ENCODE peak calls at places on chromosomes 4 and X, in four cellular contexts. S, X, P and A are unnamed samples.
A peak's percentile ranks its signal among the peaks of the same experiment; 100 is the strongest.

GRCh38 chrX:31508338-31508737 is 436.5 kb upstream of the FTHL17 start:
- DNase-seq in S (peak; percentile 8), X (no peak), P (no peak), A (no peak)

GRCh38 chr4:89660851-89661250 is 176.1 kb downstream of the SNCA start:
- DNase-seq in S (no peak), X (no peak), P (no peak), A (no peak)

GRCh38 chr4:62004881-62005280 is 804.8 kb downstream of the ADGRL3 start:
- DNase-seq in S (no peak), X (no peak), P (no peak), A (no peak)

GRCh38 chr4:186144180-186144579 is 39.7 kb downstream of the FAM149A start:
- DNase-seq in S (no peak), X (no peak), P (no peak), A (no peak)

GRCh38 chr4:83679692-83680091 is 143.8 kb downstream of the GPAT3 start:
- DNase-seq in S (no peak), X (no peak), P (no peak), A (no peak)

GRCh38 chr4:101356928-101357327 is 9.6 kb upstream of the PPP3CA start:
- DNase-seq in S (peak; percentile 67), X (no peak), P (peak; percentile 65), A (peak; percentile 73)

GRCh38 chr4:82754546-82755165 is 43.9 kb downstream of the SCD5 start:
- DNase-seq in S (no peak), X (no peak), P (no peak), A (no peak)

GRCh38 chr4:152937280-152937534 is 1.1 kb downstream of the FHDC1 start:
- DNase-seq in S (no peak), X (no peak), P (no peak), A (no peak)

GRCh38 chr4:523601-524000 is 24.6 kb downstream of the PIGG start:
- DNase-seq in S (no peak), X (no peak), P (no peak), A (no peak)

GRCh38 chr4:7769936-7770674 is 169.6 kb downstream of the AFAP1 start:
- DNase-seq in S (peak; percentile 53), X (no peak), P (no peak), A (no peak)

GRCh38 chr4:68466751-68467150 is 19.5 kb downstream of the TMPRSS11E start:
- DNase-seq in S (no peak), X (no peak), P (no peak), A (no peak)

GRCh38 chr4:39706829-39707511 is 9.0 kb downstream of the UBE2K start:
- DNase-seq in S (no peak), X (no peak), P (no peak), A (no peak)

GRCh38 chr4:189187531-189188052 is 753.1 kb upstream of the FRG1 start:
- DNase-seq in S (no peak), X (no peak), P (no peak), A (no peak)

GRCh38 chr4:21529214-21529613 is 419.4 kb downstream of the KCNIP4 start:
- DNase-seq in S (no peak), X (no peak), P (no peak), A (no peak)

GRCh38 chr4:138891610-138892009 is 124.0 kb upstream of the NOCT start:
- DNase-seq in S (no peak), X (no peak), P (no peak), A (no peak)

GRCh38 chr4:38868055-38868965 is 704 bp downstream of the FAM114A1 start:
- DNase-seq in S (no peak), X (peak; percentile 16), P (no peak), A (no peak)

GRCh38 chrX:146907391-146908240 is 93.1 kb upstream of the CXorf51A start:
- DNase-seq in S (no peak), X (no peak), P (no peak), A (no peak)

GRCh38 chr4:138540056-138540800 is 298.1 kb upstream of the SLC7A11 start:
- DNase-seq in S (no peak), X (no peak), P (no peak), A (no peak)

GRCh38 chrX:133350751-133351150 is 64.5 kb downstream of the GPC4 start:
- DNase-seq in S (no peak), X (no peak), P (no peak), A (no peak)

GRCh38 chr4:20367446-20367845 is 115.7 kb downstream of the SLIT2 start:
- DNase-seq in S (no peak), X (no peak), P (no peak), A (no peak)

GRCh38 chr4:29770627-29771026 is 949.5 kb upstream of the PCDH7 start:
- DNase-seq in S (no peak), X (no peak), P (no peak), A (peak; percentile 10)

GRCh38 chrX:52577464-52578173 is 60.8 kb upstream of the XAGE1B start:
- DNase-seq in S (no peak), X (no peak), P (no peak), A (no peak)

GRCh38 chrX:9595131-9595530 is 130.3 kb downstream of the TBL1X start:
- DNase-seq in S (no peak), X (no peak), P (no peak), A (no peak)

GRCh38 chr4:61583696-61584095 is 383.6 kb downstream of the ADGRL3 start:
- DNase-seq in S (no peak), X (no peak), P (no peak), A (no peak)

GRCh38 chrX:124421898-124422622 is 75.7 kb downstream of the SH2D1A start:
- DNase-seq in S (no peak), X (no peak), P (no peak), A (no peak)

GRCh38 chrX:39226307-39226706 is 425.0 kb downstream of the MID1IP1 start:
- DNase-seq in S (no peak), X (no peak), P (no peak), A (no peak)

GRCh38 chr4:101417046-101417445 is 69.7 kb upstream of the PPP3CA start:
- DNase-seq in S (no peak), X (no peak), P (no peak), A (no peak)

GRCh38 chr4:14566518-14566917 is 435.8 kb upstream of the CPEB2 start:
- DNase-seq in S (no peak), X (no peak), P (no peak), A (no peak)

GRCh38 chr4:37434469-37434868 is 189.9 kb downstream of the NWD2 start:
- DNase-seq in S (no peak), X (no peak), P (no peak), A (peak; percentile 16)

GRCh38 chr4:15982833-15983528 is 20.0 kb upstream of the FGFBP2 start:
- DNase-seq in S (no peak), X (no peak), P (no peak), A (no peak)

GRCh38 chr4:157075811-157076577 is at the start of gene GLRB:
- DNase-seq in S (no peak), X (no peak), P (no peak), A (no peak)

GRCh38 chr4:145937990-145938611 is 522 bp downstream of the ZNF827 start:
- DNase-seq in S (no peak), X (no peak), P (no peak), A (no peak)

GRCh38 chr4:159206427-159206871 is 103.6 kb downstream of the RAPGEF2 start:
- DNase-seq in S (no peak), X (no peak), P (no peak), A (no peak)

GRCh38 chr4:4866124-4866832 is 6.8 kb downstream of the MSX1 start:
- DNase-seq in S (no peak), X (no peak), P (no peak), A (no peak)

GRCh38 chr4:1449833-1450741 is 43.8 kb upstream of the NKX1-1 start:
- DNase-seq in S (no peak), X (no peak), P (no peak), A (no peak)

GRCh38 chrX:110992611-110993010 is 103.4 kb upstream of the PAK3 start:
- DNase-seq in S (peak; percentile 5), X (peak; percentile 20), P (peak; percentile 13), A (no peak)

GRCh38 chrX:146755214-146755613 is 54.4 kb upstream of the CXorf51B start:
- DNase-seq in S (no peak), X (no peak), P (no peak), A (no peak)

GRCh38 chr4:70452946-70453345 is 19.1 kb upstream of the MUC7 start:
- DNase-seq in S (no peak), X (no peak), P (no peak), A (no peak)
- TF ChIP-seq TCF7L2 in S (no peak), X (no peak), P (no peak), A (no peak)

DNA sequence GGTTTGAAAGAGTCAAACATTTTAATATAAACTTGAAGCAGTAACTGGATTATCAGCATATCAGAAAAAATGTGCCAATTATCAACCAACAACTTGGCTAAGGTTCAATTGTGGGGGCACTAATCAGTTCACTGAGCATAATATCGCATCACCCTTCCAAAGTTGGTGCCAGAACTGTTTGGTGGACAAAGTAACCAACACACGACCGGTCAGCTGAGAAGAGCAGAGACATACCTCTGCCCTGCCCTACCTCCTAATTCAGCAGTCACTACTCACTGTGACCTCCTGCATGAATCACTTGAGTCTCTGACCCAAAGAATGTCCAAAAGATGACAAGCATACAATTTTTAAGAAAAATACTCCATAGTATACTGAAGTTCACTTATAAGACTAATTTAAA is 53.2 kb downstream of the TSPAN5 start:
- DNase-seq in S (no peak), X (no peak), P (no peak), A (no peak)
- TF ChIP-seq TCF7L2 in S (no peak), X (no peak), P (no peak), A (no peak)

DNA sequence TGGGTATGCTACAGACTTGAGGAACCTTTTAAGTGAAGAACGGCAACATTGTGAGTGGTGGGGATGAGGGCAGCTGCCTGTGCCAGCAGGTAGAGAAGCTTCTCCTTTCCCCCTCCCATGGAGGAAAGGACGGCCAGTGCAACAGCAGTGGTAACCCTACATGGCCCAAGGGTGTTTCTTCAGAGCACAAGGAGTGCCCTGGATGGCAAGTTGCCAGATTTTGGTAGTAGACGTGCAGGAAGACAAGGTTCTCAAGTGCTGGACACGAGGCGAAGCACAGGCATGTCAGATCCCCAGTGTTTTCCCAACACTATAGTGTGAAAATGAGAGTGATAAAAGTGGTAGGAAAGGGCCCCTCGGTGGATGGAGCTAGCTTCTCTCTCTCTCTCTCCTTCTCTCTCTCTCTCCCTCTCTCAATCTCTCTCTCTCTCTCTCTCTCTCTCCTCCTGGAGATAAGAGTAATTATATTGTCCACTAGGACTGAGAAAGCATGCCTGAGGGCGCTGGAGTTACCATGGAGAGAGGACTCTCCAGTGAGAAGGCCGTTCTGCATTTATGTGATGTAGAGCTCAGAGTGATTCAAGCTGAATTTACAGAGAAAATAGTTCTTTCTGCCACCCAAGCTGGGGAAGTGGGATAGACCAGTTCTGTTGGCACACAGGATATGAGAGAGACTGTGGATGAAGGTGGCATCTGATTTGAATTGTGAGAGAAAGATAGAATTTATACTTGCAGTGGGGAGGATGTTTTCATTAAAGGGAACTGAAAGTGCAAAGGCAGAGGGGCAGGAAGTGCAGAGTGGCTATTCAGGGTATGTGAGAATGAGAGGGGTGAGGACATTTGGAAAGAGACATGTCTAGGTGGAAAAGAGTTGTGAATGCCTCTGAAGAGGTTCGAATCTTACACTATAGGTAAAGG is 25.6 kb upstream of the TRPC3 start:
- DNase-seq in S (no peak), X (no peak), P (no peak), A (no peak)
- TF ChIP-seq TCF7L2 in S (no peak), X (no peak), P (no peak), A (no peak)

DNA sequence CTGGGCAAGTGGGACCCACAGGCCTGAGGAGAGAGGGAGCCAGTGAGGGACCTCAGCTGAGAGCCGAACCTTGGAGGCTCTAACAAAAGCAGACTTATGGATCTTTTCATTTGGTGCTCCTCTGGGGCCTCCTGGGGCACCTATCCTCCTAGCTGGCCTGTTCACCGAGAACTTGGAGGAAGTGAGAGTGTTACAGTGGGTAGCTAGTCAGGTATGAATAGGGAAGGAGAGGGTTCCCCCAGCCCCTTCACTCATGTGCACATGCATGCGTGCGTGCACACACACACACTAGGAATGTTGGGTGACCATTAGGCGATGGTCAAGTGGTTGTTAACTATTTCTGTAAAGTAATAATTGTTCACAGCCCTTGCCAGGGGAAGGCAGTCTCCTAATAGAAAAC is 18.6 kb upstream of the TMEM185A start:
- DNase-seq in S (no peak), X (no peak), P (no peak), A (no peak)
- TF ChIP-seq TCF7L2 in S (no peak), X (no peak), P (no peak), A (no peak)